ENCODE peak calls at places on chromosomes 11 and 22, in five cellular contexts. Q is naive thymus-derived CD4-positive, alpha-beta T cell; Z is CD4-positive, alpha-beta memory T cell; J is GM12878; N is upper lobe of left lung. Y is an unnamed sample. For H3K4me1, the result is how much of the 10 kb centered on the place peaks cover.

GRCh38 chr22:45709004-45709739 is 37.5 kb downstream of the ATXN10 start:
- DNase-seq in Q (no peak), Z (no peak), J (no peak), N (no peak), Y (no peak)

GRCh38 chr11:99325807-99326206 is 305.1 kb downstream of the CNTN5 start:
- DNase-seq in Q (no peak), Z (no peak), J (no peak), N (no peak), Y (no peak)

GRCh38 chr11:2139691-2140337 is 625 bp upstream of the IGF2 start:
- DNase-seq in Q (no peak), Z (no peak), J (no peak), N (peak), Y (no peak)

GRCh38 chr11:65903068-65903481 is 2.9 kb upstream of the FOSL1 start:
- DNase-seq in Q (no peak), Z (no peak), J (no peak), N (no peak), Y (no peak)

GRCh38 chr11:8262552-8263108 is 1.0 kb downstream of the LMO1 start:
- DNase-seq in Q (no peak), Z (peak), J (no peak), N (peak), Y (no peak)

GRCh38 chr11:5807580-5807979 is 1.1 kb upstream of the OR52N2 start:
- DNase-seq in Q (no peak), Z (no peak), J (no peak), N (no peak), Y (no peak)

GRCh38 chr22:19291218-19291579 is 320 bp downstream of the CLTCL1 start:
- DNase-seq in Q (no peak), Z (no peak), J (no peak), N (peak), Y (peak)

GRCh38 chr11:60924110-60924905 is at the start of gene TMEM132A:
- DNase-seq in Q (no peak), Z (peak), J (no peak), N (peak), Y (no peak)

GRCh38 chr22:35470903-35471321 is 69.7 kb upstream of the RASD2 start:
- DNase-seq in Q (no peak), Z (no peak), J (no peak), N (no peak), Y (no peak)

GRCh38 chr11:2131371-2132228 is 7.6 kb downstream of the IGF2 start:
- DNase-seq in Q (no peak), Z (no peak), J (no peak), N (no peak), Y (no peak)

GRCh38 chr22:41603873-41604332 is 14.3 kb upstream of the PMM1 start:
- DNase-seq in Q (peak), Z (peak), J (peak), N (no peak), Y (peak)

GRCh38 chr11:83285131-83285770 is 916 bp downstream of the CCDC90B start:
- DNase-seq in Q (no peak), Z (no peak), J (no peak), N (no peak), Y (no peak)

GRCh38 chr11:124867700-124868099 is 2.5 kb downstream of the ROBO3 start:
- DNase-seq in Q (no peak), Z (peak), J (no peak), N (no peak), Y (no peak)

GRCh38 chr11:66581261-66581660 is 11.6 kb downstream of the CCDC87 start:
- DNase-seq in Q (no peak), Z (no peak), J (no peak), N (no peak), Y (no peak)

GRCh38 chr11:84981296-84981695 is 645.8 kb downstream of the DLG2 start:
- DNase-seq in Q (no peak), Z (no peak), J (no peak), N (no peak), Y (no peak)

GRCh38 chr11:132106336-132106982 is 736.0 kb downstream of the NTM start:
- DNase-seq in Q (no peak), Z (no peak), J (no peak), N (no peak), Y (no peak)

GRCh38 chr22:18035740-18036139 is 11.4 kb upstream of the MICAL3 start:
- DNase-seq in Q (no peak), Z (no peak), J (no peak), N (no peak), Y (no peak)

GRCh38 chr11:134228625-134229024 is 4.2 kb downstream of the VPS26B start:
- DNase-seq in Q (no peak), Z (peak), J (peak), N (no peak), Y (no peak)

GRCh38 chr11:11978792-11979486 is 29.5 kb downstream of the DKK3 start:
- DNase-seq in Q (no peak), Z (no peak), J (no peak), N (no peak), Y (no peak)

GRCh38 chr22:23913661-23914353 is 19.6 kb downstream of the MIF start:
- DNase-seq in Q (peak), Z (peak), J (peak), N (peak), Y (peak)

GRCh38 chr11:36002196-36002595 is 58.3 kb downstream of the LDLRAD3 start:
- DNase-seq in Q (no peak), Z (no peak), J (no peak), N (no peak), Y (no peak)

GRCh38 chr11:119421941-119422504 is 949 bp downstream of the THY1 start:
- DNase-seq in Q (no peak), Z (no peak), J (no peak), N (peak), Y (no peak)

GRCh38 chr11:33445761-33446161 is 188.6 kb downstream of the HIPK3 start:
- DNase-seq in Q (no peak), Z (no peak), J (no peak), N (no peak), Y (no peak)

GRCh38 chr11:114273890-114274635 is 22.1 kb upstream of the NNMT start:
- DNase-seq in Q (no peak), Z (no peak), J (no peak), N (no peak), Y (no peak)

GRCh38 chr11:102216433-102217163 is 100.7 kb upstream of the BIRC3 start:
- DNase-seq in Q (no peak), Z (no peak), J (no peak), N (no peak), Y (no peak)

DNA sequence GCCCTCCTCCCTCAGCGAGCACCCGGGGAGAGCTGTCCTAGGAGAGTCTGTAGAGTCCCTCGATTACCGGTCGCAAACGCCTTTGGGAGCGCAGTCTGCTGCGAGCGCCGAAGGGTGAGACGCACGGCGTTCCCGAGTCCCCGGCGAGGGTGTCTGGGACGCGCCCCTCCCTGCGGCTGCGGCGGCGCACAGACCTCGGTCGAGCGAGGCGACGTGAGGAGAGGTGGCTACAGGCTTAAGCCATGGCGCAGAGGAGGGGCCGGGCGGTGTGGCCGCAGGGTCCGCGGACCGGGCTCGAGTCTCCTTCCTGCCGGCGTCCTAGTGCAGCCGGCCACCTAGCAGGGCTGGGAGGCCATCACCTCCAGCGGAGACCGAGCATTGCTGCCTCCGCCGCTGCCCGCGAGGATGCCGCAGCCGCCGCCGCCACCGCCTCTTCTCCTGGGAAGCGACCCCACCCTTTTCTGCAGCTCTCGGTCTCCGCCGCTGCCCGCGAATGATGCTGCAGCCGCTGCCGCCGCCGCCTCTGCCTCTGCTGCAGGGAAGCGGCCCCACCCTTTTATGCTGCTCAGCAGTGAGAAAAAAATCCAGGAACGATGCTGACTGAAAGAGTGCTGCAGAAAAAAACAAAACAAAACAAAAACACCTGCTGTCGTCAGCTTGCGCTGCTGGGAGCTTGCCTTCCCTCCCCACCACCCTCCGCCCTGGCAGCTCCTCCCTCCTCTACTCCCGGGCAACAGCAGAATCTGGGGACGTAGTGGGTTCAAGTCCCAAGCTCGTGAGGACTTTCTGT is at the start of gene MAP6:
- DNase-seq in Q (no peak), Z (peak), J (no peak), N (peak), Y (no peak)
- H3K4me3 ChIP-seq in Q (peak), Z (peak), J (peak), N (peak), Y (peak)

GRCh38 chr11:94678901-94679300 is 89.3 kb upstream of the AMOTL1 start:
- DNase-seq in Q (no peak), Z (no peak), J (no peak), N (no peak), Y (no peak)
- H3K27ac ChIP-seq in Q (no peak), Z (no peak), J (no peak), N (no peak), Y (no peak)

GRCh38 chr11:47257518-47258316 is at the start of gene NR1H3:
- DNase-seq in Q (no peak), Z (no peak), J (no peak), N (peak), Y (no peak)
- H3K4me1 ChIP-seq in Q (under half), Z (under half), J (under half), N (half or more), Y (under half)

GRCh38 chr11:59769828-59770227 is 14.7 kb downstream of the STX3 start:
- DNase-seq in Q (no peak), Z (no peak), J (no peak), N (no peak), Y (no peak)
- H3K4me3 ChIP-seq in Q (no peak), Z (no peak), J (no peak), N (no peak), Y (no peak)

GRCh38 chr11:34886609-34887008 is 29.6 kb downstream of the APIP start:
- DNase-seq in Q (no peak), Z (no peak), J (no peak), N (no peak), Y (no peak)

GRCh38 chr11:34891611-34892010 is 24.6 kb downstream of the APIP start:
- DNase-seq in Q (no peak), Z (no peak), J (no peak), N (no peak), Y (no peak)

GRCh38 chr11:34890812-34891211 is 25.4 kb downstream of the APIP start:
- DNase-seq in Q (no peak), Z (peak), J (no peak), N (no peak), Y (no peak)

GRCh38 chr11:34890089-34890488 is 26.1 kb downstream of the APIP start:
- DNase-seq in Q (no peak), Z (no peak), J (no peak), N (no peak), Y (no peak)

GRCh38 chr11:34887260-34887659 is 28.9 kb downstream of the APIP start:
- DNase-seq in Q (no peak), Z (no peak), J (no peak), N (no peak), Y (no peak)
- H3K27ac ChIP-seq in Q (no peak), Z (no peak), J (no peak), N (no peak), Y (no peak)

DNA sequence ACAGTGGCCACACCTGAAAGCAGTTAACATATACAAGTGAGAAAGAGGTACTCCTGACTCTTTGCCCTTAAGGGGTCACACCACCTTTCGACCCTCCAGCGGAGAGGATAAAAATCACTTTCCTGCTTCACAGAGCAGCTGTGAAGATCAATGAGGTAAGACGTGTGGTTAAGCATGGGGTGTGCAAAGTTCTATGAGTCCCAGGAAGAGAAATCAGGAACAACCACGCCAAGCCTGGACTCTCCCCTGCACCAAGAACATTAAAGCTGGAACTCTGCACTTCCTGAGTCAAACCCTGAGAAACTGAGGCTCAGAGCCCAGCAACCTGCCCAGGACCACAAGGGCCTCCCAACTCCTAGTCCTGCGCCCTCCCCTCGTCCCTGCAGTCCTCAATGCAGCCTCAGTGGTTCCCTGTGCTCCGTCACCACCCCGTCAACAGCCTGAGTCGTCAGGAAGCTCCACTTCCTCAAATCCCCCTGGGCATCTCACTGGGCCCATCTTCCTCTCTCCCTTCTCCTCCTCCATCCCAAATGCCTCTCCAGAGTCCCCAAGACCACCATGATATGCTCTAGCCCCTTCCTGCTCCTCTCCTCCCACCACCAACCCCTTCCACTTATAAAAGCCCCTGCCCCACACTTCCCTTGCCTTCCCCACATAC is 17.7 kb downstream of the TNKS1BP1 start:
- DNase-seq in Q (no peak), Z (no peak), J (no peak), N (no peak), Y (no peak)
- H3K4me1 ChIP-seq in Q (under half), Z (under half), J (under half), N (half or more), Y (under half)

DNA sequence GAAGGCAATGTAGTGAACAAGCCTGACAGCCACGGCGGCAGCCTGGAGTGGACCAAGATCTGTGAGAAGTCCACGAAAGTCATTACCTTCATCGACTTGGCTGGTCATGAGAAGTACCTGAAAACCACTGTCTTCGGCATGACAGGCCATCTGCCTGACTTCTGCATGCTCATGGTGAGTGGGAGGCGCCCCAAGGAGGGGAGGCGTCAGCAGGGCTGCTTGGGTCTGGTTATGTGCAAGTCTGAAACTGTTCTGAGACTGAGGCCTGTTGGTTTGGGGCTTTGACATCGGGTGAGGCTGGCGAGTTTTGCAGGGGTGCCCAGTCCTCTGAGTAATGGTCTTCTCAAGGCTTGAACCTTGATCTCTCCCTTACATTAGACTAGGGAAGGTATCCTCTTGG is 11.1 kb downstream of the GTPBP1 start:
- DNase-seq in Q (no peak), Z (no peak), J (no peak), N (no peak), Y (no peak)
- H3K4me3 ChIP-seq in Q (no peak), Z (no peak), J (no peak), N (no peak), Y (no peak)

DNA sequence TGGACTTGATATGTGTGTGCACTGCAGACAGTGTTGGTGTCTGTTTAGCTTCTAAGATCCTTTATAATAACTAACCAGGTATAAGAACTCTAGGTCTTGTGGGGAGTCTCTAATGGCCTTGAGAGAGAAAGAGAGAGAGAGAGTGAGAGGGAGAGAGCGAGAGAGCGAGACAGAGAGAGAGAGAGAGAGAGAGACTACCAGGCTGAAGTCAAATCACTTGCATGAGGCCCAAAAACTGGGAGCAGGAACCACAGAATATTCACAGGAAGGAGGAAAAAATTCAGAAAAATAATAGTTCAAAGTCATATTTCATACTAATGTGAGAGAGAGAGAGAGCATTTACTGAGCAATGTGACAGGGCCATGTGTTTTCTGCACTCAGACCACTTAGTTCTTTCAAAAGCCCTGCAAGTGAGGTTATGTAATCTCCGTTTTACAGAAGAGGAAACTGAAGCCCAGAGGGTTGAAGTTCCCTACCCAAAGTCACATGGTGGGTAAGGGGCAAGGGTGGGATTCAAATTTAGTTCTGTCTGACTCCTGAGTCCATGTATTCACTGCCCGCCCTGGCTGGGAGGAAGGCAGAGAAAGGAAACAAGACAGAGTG is 8.5 kb upstream of the MIAT start:
- DNase-seq in Q (no peak), Z (no peak), J (no peak), N (no peak), Y (no peak)
- H3K27ac ChIP-seq in Q (no peak), Z (no peak), J (no peak), N (no peak), Y (no peak)

GRCh38 chr11:10459029-10459970 is 4.2 kb downstream of the AMPD3 start:
- DNase-seq in Q (peak), Z (peak), J (peak), N (no peak), Y (peak)
- H3K4me1 ChIP-seq in Q (half or more), Z (half or more), J (under half), N (under half), Y (under half)

DNA sequence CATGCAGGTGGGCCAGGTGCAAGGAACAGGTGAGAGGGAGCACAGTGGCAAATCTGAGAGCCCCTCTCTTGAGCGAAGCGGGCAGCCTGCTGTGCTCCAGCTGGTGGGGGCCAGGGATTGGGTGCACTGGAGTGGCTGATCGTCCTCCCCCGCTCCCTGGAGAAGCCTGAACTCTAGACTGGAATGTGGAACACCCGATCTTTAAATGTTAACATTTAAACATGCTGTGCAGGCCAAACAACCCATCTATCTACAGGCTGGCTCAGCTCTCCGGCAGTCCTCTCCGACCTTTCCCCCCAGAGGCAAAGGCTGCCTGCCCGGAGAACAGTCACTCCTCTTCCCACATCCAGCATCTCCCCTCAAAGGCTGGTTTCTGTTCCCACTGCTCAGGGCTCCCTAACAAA is 5.1 kb downstream of the MRGPRF start:
- DNase-seq in Q (no peak), Z (no peak), J (no peak), N (no peak), Y (no peak)
- H3K4me3 ChIP-seq in Q (no peak), Z (no peak), J (no peak), N (no peak), Y (no peak)

Y was measured in effector memory CD4-positive, alpha-beta T cell.